ENCODE peak calls at places on chromosomes 16 and 17, in five cellular contexts. V is COR-L47; H is activated T-helper 9 cell treated with anti-CD3 and anti-CD28 coated beads, Interleukin-2, amount 50 U/mL, for 16 hours; U is CD8-positive, alpha-beta memory T cell; O is stimulated activated CD8-positive, alpha-beta memory T cell treated with anti-CD3 and anti-CD28 coated beads, Interleukin-7, amount 100 ng/mL, for 4 hours. C is an unnamed sample.

GRCh38 chr17:28407130-28407973 is 1.3 kb upstream of the SLC46A1 start:
- DNase-seq in V (peak), H (no peak), U (no peak), O (no peak), C (no peak)

GRCh38 chr16:74123195-74123594 is 173.4 kb upstream of the PSMD7 start:
- DNase-seq in V (no peak), H (no peak), U (no peak), O (no peak), C (no peak)

GRCh38 chr17:54967621-54968258 is 714 bp downstream of the COX11 start:
- DNase-seq in V (no peak), H (no peak), U (peak), O (no peak), C (no peak)

GRCh38 chr17:19561697-19562318 is 28.2 kb downstream of the SLC47A1 start:
- DNase-seq in V (no peak), H (no peak), U (no peak), O (no peak), C (no peak)

GRCh38 chr16:67244387-67245188 is 2.7 kb downstream of the FHOD1 start:
- DNase-seq in V (no peak), H (peak), U (peak), O (peak), C (peak)

GRCh38 chr17:74694081-74694480 is 18.6 kb downstream of the CD300LF start:
- DNase-seq in V (no peak), H (no peak), U (no peak), O (no peak), C (no peak)

GRCh38 chr16:84478172-84478948 is 26.1 kb downstream of the MEAK7 start:
- DNase-seq in V (no peak), H (no peak), U (no peak), O (no peak), C (no peak)

GRCh38 chr16:67542464-67542863 is 13.8 kb downstream of the RIPOR1 start:
- DNase-seq in V (no peak), H (peak), U (peak), O (peak), C (peak)

GRCh38 chr17:72811976-72812687 is 280.4 kb downstream of the SLC39A11 start:
- DNase-seq in V (no peak), H (no peak), U (no peak), O (no peak), C (no peak)

GRCh38 chr16:9151074-9151473 is 59.6 kb downstream of the HAPSTR1 start:
- DNase-seq in V (no peak), H (no peak), U (no peak), O (no peak), C (no peak)